ENCODE peak calls at places on chromosomes 7 and 10, in six cellular contexts. C is AG04449, O is hepatocyte, L is nephron progenitor cell, Y is GM12865, N is BE2C. V is an unnamed sample.

GRCh38 chr10:97135464-97135863 is 50.3 kb downstream of the SLIT1 start:
- DNase-seq in C (no peak), O (no peak), L (no peak), Y (no peak), N (no peak), V (no peak)

GRCh38 chr7:158587425-158588084 is at the start of gene PTPRN2:
- DNase-seq in C (no peak), O (peak; percentile 92), L (peak; percentile 86), Y (peak; percentile 50), N (peak; percentile 86), V (peak; percentile 90)

GRCh38 chr10:58335306-58336005 is 650 bp downstream of the UBE2D1 start:
- DNase-seq in C (no peak), O (peak; percentile 44), L (no peak), Y (peak; percentile 25), N (peak; percentile 11), V (no peak)

GRCh38 chr10:100912013-100912608 is 652 bp upstream of the SLF2 start:
- DNase-seq in C (no peak), O (peak; percentile 40), L (no peak), Y (no peak), N (no peak), V (no peak)

GRCh38 chr7:1704326-1705241 is 34.5 kb downstream of the ELFN1 start:
- DNase-seq in C (no peak), O (no peak), L (no peak), Y (no peak), N (no peak), V (no peak)

GRCh38 chr10:119252051-119252465 is 44.7 kb downstream of the GRK5 start:
- DNase-seq in C (no peak), O (no peak), L (peak; percentile 75), Y (no peak), N (peak; percentile 25), V (no peak)

GRCh38 chr7:26853788-26854393 is 10.5 kb downstream of the SKAP2 start:
- DNase-seq in C (no peak), O (peak; percentile 71), L (no peak), Y (peak; percentile 16), N (no peak), V (no peak)

GRCh38 chr7:90945104-90945752 is 319.0 kb upstream of the FZD1 start:
- DNase-seq in C (no peak), O (no peak), L (no peak), Y (no peak), N (no peak), V (no peak)

GRCh38 chr7:105879782-105880181 is 3.4 kb upstream of the ATXN7L1 start:
- DNase-seq in C (no peak), O (no peak), L (no peak), Y (no peak), N (no peak), V (no peak)

GRCh38 chr7:151459726-151460473 is 20.0 kb upstream of the CRYGN start:
- DNase-seq in C (peak; percentile 79), O (peak; percentile 91), L (peak; percentile 68), Y (no peak), N (peak; percentile 56), V (peak; percentile 89)

GRCh38 chr7:30727061-30727945 is 24.6 kb upstream of the INMT start:
- DNase-seq in C (no peak), O (no peak), L (no peak), Y (peak; percentile 18), N (no peak), V (no peak)

GRCh38 chr10:43671659-43672555 is 23.2 kb upstream of the ZNF32 start:
- DNase-seq in C (no peak), O (peak; percentile 83), L (peak; percentile 65), Y (peak; percentile 72), N (peak; percentile 52), V (no peak)

GRCh38 chr10:29239569-29240472 is 49.0 kb upstream of the LYZL1 start:
- DNase-seq in C (no peak), O (peak; percentile 39), L (peak; percentile 15), Y (peak; percentile 48), N (peak; percentile 64), V (no peak)

GRCh38 chr10:18738835-18739234 is 79.6 kb downstream of the ARL5B start:
- DNase-seq in C (no peak), O (no peak), L (no peak), Y (no peak), N (no peak), V (no peak)

GRCh38 chr10:18312385-18313145 is 172.3 kb downstream of the CACNB2 start:
- DNase-seq in C (no peak), O (peak; percentile 63), L (peak; percentile 13), Y (peak; percentile 34), N (no peak), V (no peak)

GRCh38 chr10:109912335-109913282 is 10.7 kb downstream of the XPNPEP1 start:
- DNase-seq in C (no peak), O (peak; percentile 28), L (no peak), Y (peak; percentile 50), N (no peak), V (no peak)

GRCh38 chr10:103241262-103242011 is 4.2 kb upstream of the RPEL1 start:
- DNase-seq in C (no peak), O (peak; percentile 83), L (no peak), Y (no peak), N (peak; percentile 13), V (no peak)

GRCh38 chr7:45663965-45664623 is 89.9 kb downstream of the ADCY1 start:
- DNase-seq in C (no peak), O (no peak), L (no peak), Y (no peak), N (no peak), V (peak; percentile 66)

GRCh38 chr7:22393825-22394458 is 37.0 kb upstream of the RAPGEF5 start:
- DNase-seq in C (no peak), O (peak; percentile 28), L (no peak), Y (no peak), N (peak; percentile 25), V (no peak)

GRCh38 chr10:71964669-71965515 is 697 bp downstream of the CHST3 start:
- DNase-seq in C (no peak), O (peak; percentile 79), L (peak; percentile 48), Y (no peak), N (peak; percentile 57), V (no peak)

GRCh38 chr7:137886266-137886665 is 39.5 kb upstream of the DGKI start:
- DNase-seq in C (no peak), O (no peak), L (no peak), Y (peak; percentile 30), N (no peak), V (no peak)

GRCh38 chr10:125192005-125192404 is 31.6 kb upstream of the CTBP2 start:
- DNase-seq in C (no peak), O (no peak), L (no peak), Y (no peak), N (no peak), V (peak; percentile 48)

DNA sequence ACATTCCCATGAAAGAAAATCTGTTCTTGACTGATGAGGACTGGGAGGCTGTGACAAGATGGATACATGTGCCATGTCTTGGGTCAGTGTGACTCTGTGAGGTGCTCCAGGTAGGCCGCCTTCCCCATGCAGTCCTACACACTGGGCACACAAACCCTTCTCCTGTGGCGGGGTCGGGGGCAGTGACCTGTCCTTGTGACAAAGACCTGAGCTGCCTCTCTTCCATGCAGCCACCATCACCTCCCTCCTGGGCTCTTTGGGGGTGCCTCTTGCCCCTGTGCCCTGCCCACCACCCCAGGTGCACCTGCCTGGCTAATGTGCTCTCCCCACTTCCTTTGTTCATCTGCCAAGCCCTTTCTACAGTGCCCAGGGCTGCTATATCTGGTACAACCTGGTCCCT is 35.7 kb upstream of the DMBT1 start:
- DNase-seq in C (no peak), O (no peak), L (no peak), Y (no peak), N (no peak), V (no peak)
- TF ChIP-seq CTCF in C (no peak), O (no peak), L (no peak), Y (no peak), N (no peak), V (no peak)

GRCh38 chr10:14820775-14821154 is 17.1 kb downstream of the CDNF start:
- DNase-seq in C (no peak), O (no peak), L (no peak), Y (no peak), N (no peak), V (no peak)
- TF ChIP-seq CTCF in C (no peak), O (no peak), L (no peak), Y (no peak), N (no peak), V (no peak)

DNA sequence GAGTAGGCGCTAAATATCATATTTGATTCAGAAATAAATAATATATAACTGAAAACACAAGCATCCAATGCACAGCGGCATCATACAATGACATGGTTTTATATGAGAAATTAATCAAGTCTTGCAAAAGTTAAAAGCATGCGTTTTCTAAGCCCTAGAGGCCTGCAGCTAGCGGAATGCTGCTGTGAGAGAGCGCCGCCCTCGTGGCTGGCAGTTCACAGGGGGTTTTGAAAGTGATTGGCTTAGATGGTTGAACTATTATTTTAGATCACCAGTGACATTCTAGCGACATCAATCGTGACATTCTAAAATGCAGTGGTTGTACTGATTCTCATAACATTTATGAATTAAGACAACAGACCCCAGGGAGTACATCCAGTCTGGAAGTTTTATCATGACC is 235.2 kb upstream of the MGMT start:
- DNase-seq in C (no peak), O (no peak), L (no peak), Y (no peak), N (no peak), V (no peak)
- TF ChIP-seq CTCF in C (no peak), O (no peak), L (no peak), Y (no peak), N (no peak), V (no peak)

GRCh38 chr10:12800302-12800701 is 201.2 kb downstream of the CCDC3 start:
- DNase-seq in C (no peak), O (no peak), L (no peak), Y (no peak), N (no peak), V (no peak)
- TF ChIP-seq CTCF in C (no peak), O (peak; percentile 13), L (peak; percentile 36), Y (no peak), N (peak; percentile 28), V (peak; percentile 27)

DNA sequence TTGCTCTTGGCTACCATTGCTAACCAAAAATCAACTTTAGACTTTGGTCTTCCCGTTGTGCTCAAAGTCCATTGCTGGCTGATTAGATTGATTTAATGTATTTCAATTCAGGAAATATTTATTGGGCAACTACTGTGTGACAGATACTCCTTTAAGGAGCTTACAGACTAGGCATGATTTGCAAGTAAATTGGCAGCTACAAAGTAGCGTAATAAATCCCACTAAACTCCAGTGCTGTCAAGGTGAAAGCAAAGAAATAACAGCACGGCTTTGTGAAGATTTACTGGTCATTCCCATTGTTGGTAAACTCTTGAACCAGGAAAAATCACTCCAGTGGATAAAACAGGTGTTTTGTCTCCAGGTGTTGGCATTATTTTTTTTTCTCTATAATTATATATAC is 95.7 kb upstream of the ARMC3 start:
- DNase-seq in C (no peak), O (no peak), L (no peak), Y (no peak), N (no peak), V (no peak)
- TF ChIP-seq CTCF in C (no peak), O (no peak), L (no peak), Y (no peak), N (no peak), V (no peak)

DNA sequence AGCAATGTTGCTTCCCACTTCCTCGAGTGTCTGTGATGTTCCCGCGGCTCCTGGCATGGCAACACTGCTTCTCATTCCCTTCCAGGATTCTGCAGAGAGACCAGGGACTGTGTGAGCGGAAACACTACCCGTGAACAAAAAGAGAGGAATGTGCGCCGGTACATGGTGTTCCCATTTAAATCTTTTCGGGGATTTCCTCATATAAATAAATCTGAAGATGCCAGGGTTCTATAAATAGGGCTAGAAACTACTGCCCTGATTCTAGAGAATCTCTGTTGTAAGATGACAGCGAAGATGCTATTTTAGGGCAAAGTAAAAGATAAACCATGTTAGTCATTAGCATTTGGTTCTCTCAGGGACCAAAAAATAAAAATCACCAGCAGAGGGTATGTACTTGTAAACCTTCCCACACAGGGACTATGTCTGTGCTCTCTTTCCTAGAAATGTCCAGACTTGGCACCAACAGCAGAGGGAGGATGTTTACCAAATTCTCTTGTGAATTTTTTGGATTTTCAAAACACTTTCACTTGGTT is 92.2 kb upstream of the DDC start:
- DNase-seq in C (peak; percentile 36), O (peak; percentile 17), L (no peak), Y (peak; percentile 23), N (no peak), V (no peak)
- TF ChIP-seq CTCF in C (no peak), O (no peak), L (no peak), Y (no peak), N (no peak), V (peak; percentile 36)

V was measured in osteocyte.